ENCODE peak calls at places on chromosomes 5 and 9, in ten cellular contexts. One of them, this sample, is unnamed.

GRCh38 chr5:78633710-78634109 is 14.9 kb downstream of the LHFPL2 start:
- DNase-seq in cardiac fibroblast: no peak
- DNase-seq in D341Med: no peak
- DNase-seq in stimulated activated CD4-positive, alpha-beta T cell treated with anti-CD3 and anti-CD28 coated beads, Interleukin-2, amount 100 ng/mL, for 24 hours: no peak
- DNase-seq in SJSA1: no peak
- DNase-seq in AG08396: no peak
- DNase-seq in AG20443: peak; percentile 40
- DNase-seq in HEK293T: no peak
- DNase-seq in ureter: no peak
- DNase-seq in lung: no peak
- DNase-seq in this sample: no peak

GRCh38 chr5:15463231-15463630 is 36.7 kb upstream of the FBXL7 start:
- DNase-seq in cardiac fibroblast: peak; percentile 55
- DNase-seq in D341Med: no peak
- DNase-seq in stimulated activated CD4-positive, alpha-beta T cell treated with anti-CD3 and anti-CD28 coated beads, Interleukin-2, amount 100 ng/mL, for 24 hours: no peak
- DNase-seq in SJSA1: no peak
- DNase-seq in AG08396: no peak
- DNase-seq in AG20443: peak; percentile 13
- DNase-seq in HEK293T: no peak
- DNase-seq in ureter: no peak
- DNase-seq in lung: no peak
- DNase-seq in this sample: peak; percentile 4

GRCh38 chr9:69885931-69886330 is 65.3 kb downstream of the CFAP95 start:
- DNase-seq in cardiac fibroblast: no peak
- DNase-seq in D341Med: no peak
- DNase-seq in stimulated activated CD4-positive, alpha-beta T cell treated with anti-CD3 and anti-CD28 coated beads, Interleukin-2, amount 100 ng/mL, for 24 hours: no peak
- DNase-seq in SJSA1: no peak
- DNase-seq in AG08396: no peak
- DNase-seq in AG20443: no peak
- DNase-seq in HEK293T: no peak
- DNase-seq in ureter: no peak
- DNase-seq in lung: no peak
- DNase-seq in this sample: no peak

GRCh38 chr5:136731241-136731885 is 366.0 kb upstream of the TRPC7 start:
- DNase-seq in cardiac fibroblast: no peak
- DNase-seq in D341Med: no peak
- DNase-seq in stimulated activated CD4-positive, alpha-beta T cell treated with anti-CD3 and anti-CD28 coated beads, Interleukin-2, amount 100 ng/mL, for 24 hours: no peak
- DNase-seq in SJSA1: no peak
- DNase-seq in AG08396: no peak
- DNase-seq in AG20443: no peak
- DNase-seq in HEK293T: no peak
- DNase-seq in ureter: no peak
- DNase-seq in lung: no peak
- DNase-seq in this sample: no peak

GRCh38 chr9:113488071-113488470 is 24.5 kb downstream of the RGS3 start:
- DNase-seq in cardiac fibroblast: no peak
- DNase-seq in D341Med: no peak
- DNase-seq in stimulated activated CD4-positive, alpha-beta T cell treated with anti-CD3 and anti-CD28 coated beads, Interleukin-2, amount 100 ng/mL, for 24 hours: no peak
- DNase-seq in SJSA1: no peak
- DNase-seq in AG08396: no peak
- DNase-seq in AG20443: no peak
- DNase-seq in HEK293T: no peak
- DNase-seq in ureter: no peak
- DNase-seq in lung: no peak
- DNase-seq in this sample: no peak

GRCh38 chr5:108637110-108637509 is 110.6 kb upstream of the FER start:
- DNase-seq in cardiac fibroblast: peak; percentile 38
- DNase-seq in D341Med: no peak
- DNase-seq in stimulated activated CD4-positive, alpha-beta T cell treated with anti-CD3 and anti-CD28 coated beads, Interleukin-2, amount 100 ng/mL, for 24 hours: no peak
- DNase-seq in SJSA1: no peak
- DNase-seq in AG08396: no peak
- DNase-seq in AG20443: no peak
- DNase-seq in HEK293T: no peak
- DNase-seq in ureter: no peak
- DNase-seq in lung: no peak
- DNase-seq in this sample: no peak

GRCh38 chr5:31711363-31711762 is 72.4 kb downstream of the PDZD2 start:
- DNase-seq in cardiac fibroblast: no peak
- DNase-seq in D341Med: no peak
- DNase-seq in stimulated activated CD4-positive, alpha-beta T cell treated with anti-CD3 and anti-CD28 coated beads, Interleukin-2, amount 100 ng/mL, for 24 hours: no peak
- DNase-seq in SJSA1: no peak
- DNase-seq in AG08396: no peak
- DNase-seq in AG20443: no peak
- DNase-seq in HEK293T: no peak
- DNase-seq in ureter: no peak
- DNase-seq in lung: no peak
- DNase-seq in this sample: no peak

GRCh38 chr9:130328349-130328801 is 62.8 kb downstream of the HMCN2 start:
- DNase-seq in cardiac fibroblast: peak; percentile 35
- DNase-seq in D341Med: no peak
- DNase-seq in stimulated activated CD4-positive, alpha-beta T cell treated with anti-CD3 and anti-CD28 coated beads, Interleukin-2, amount 100 ng/mL, for 24 hours: no peak
- DNase-seq in SJSA1: no peak
- DNase-seq in AG08396: no peak
- DNase-seq in AG20443: no peak
- DNase-seq in HEK293T: peak; percentile 34
- DNase-seq in ureter: peak; percentile 61
- DNase-seq in lung: peak; percentile 39
- DNase-seq in this sample: no peak

GRCh38 chr5:20972419-20972925 is 984.5 kb upstream of the CDH18 start:
- DNase-seq in cardiac fibroblast: peak; percentile 67
- DNase-seq in D341Med: peak; percentile 16
- DNase-seq in stimulated activated CD4-positive, alpha-beta T cell treated with anti-CD3 and anti-CD28 coated beads, Interleukin-2, amount 100 ng/mL, for 24 hours: no peak
- DNase-seq in SJSA1: no peak
- DNase-seq in AG08396: no peak
- DNase-seq in AG20443: no peak
- DNase-seq in HEK293T: peak; percentile 4
- DNase-seq in ureter: peak; percentile 44
- DNase-seq in lung: peak; percentile 38
- DNase-seq in this sample: no peak

GRCh38 chr5:160477266-160477970 is 55.8 kb downstream of the PTTG1 start:
- DNase-seq in cardiac fibroblast: no peak
- DNase-seq in D341Med: no peak
- DNase-seq in stimulated activated CD4-positive, alpha-beta T cell treated with anti-CD3 and anti-CD28 coated beads, Interleukin-2, amount 100 ng/mL, for 24 hours: no peak
- DNase-seq in SJSA1: no peak
- DNase-seq in AG08396: no peak
- DNase-seq in AG20443: no peak
- DNase-seq in HEK293T: no peak
- DNase-seq in ureter: no peak
- DNase-seq in lung: no peak
- DNase-seq in this sample: no peak

GRCh38 chr9:81557957-81558791 is 131.2 kb downstream of the TLE1 start:
- DNase-seq in cardiac fibroblast: peak; percentile 93
- DNase-seq in D341Med: no peak
- DNase-seq in stimulated activated CD4-positive, alpha-beta T cell treated with anti-CD3 and anti-CD28 coated beads, Interleukin-2, amount 100 ng/mL, for 24 hours: no peak
- DNase-seq in SJSA1: no peak
- DNase-seq in AG08396: peak; percentile 30
- DNase-seq in AG20443: peak; percentile 59
- DNase-seq in HEK293T: no peak
- DNase-seq in ureter: no peak
- DNase-seq in lung: peak; percentile 54
- DNase-seq in this sample: no peak

GRCh38 chr5:95216136-95216955 is 68.5 kb downstream of the MCTP1 start:
- DNase-seq in cardiac fibroblast: no peak
- DNase-seq in D341Med: no peak
- DNase-seq in stimulated activated CD4-positive, alpha-beta T cell treated with anti-CD3 and anti-CD28 coated beads, Interleukin-2, amount 100 ng/mL, for 24 hours: no peak
- DNase-seq in SJSA1: no peak
- DNase-seq in AG08396: no peak
- DNase-seq in AG20443: no peak
- DNase-seq in HEK293T: no peak
- DNase-seq in ureter: no peak
- DNase-seq in lung: no peak
- DNase-seq in this sample: no peak

GRCh38 chr5:144812770-144813169 is 642.1 kb downstream of the KCTD16 start:
- DNase-seq in cardiac fibroblast: peak; percentile 45
- DNase-seq in D341Med: no peak
- DNase-seq in stimulated activated CD4-positive, alpha-beta T cell treated with anti-CD3 and anti-CD28 coated beads, Interleukin-2, amount 100 ng/mL, for 24 hours: no peak
- DNase-seq in SJSA1: no peak
- DNase-seq in AG08396: peak; percentile 9
- DNase-seq in AG20443: peak; percentile 40
- DNase-seq in HEK293T: no peak
- DNase-seq in ureter: no peak
- DNase-seq in lung: peak; percentile 29
- DNase-seq in this sample: no peak

GRCh38 chr5:32309766-32310165 is 3.0 kb downstream of the MTMR12 start:
- DNase-seq in cardiac fibroblast: no peak
- DNase-seq in D341Med: no peak
- DNase-seq in stimulated activated CD4-positive, alpha-beta T cell treated with anti-CD3 and anti-CD28 coated beads, Interleukin-2, amount 100 ng/mL, for 24 hours: no peak
- DNase-seq in SJSA1: no peak
- DNase-seq in AG08396: no peak
- DNase-seq in AG20443: no peak
- DNase-seq in HEK293T: no peak
- DNase-seq in ureter: no peak
- DNase-seq in lung: no peak
- DNase-seq in this sample: no peak

GRCh38 chr9:90773593-90773992 is 28.0 kb upstream of the SYK start:
- DNase-seq in cardiac fibroblast: peak; percentile 2
- DNase-seq in D341Med: no peak
- DNase-seq in stimulated activated CD4-positive, alpha-beta T cell treated with anti-CD3 and anti-CD28 coated beads, Interleukin-2, amount 100 ng/mL, for 24 hours: no peak
- DNase-seq in SJSA1: no peak
- DNase-seq in AG08396: peak; percentile 11
- DNase-seq in AG20443: no peak
- DNase-seq in HEK293T: peak; percentile 31
- DNase-seq in ureter: no peak
- DNase-seq in lung: no peak
- DNase-seq in this sample: no peak

GRCh38 chr9:95189230-95190098 is 128.0 kb downstream of the FANCC start:
- DNase-seq in cardiac fibroblast: peak; percentile 88
- DNase-seq in D341Med: no peak
- DNase-seq in stimulated activated CD4-positive, alpha-beta T cell treated with anti-CD3 and anti-CD28 coated beads, Interleukin-2, amount 100 ng/mL, for 24 hours: no peak
- DNase-seq in SJSA1: peak; percentile 59
- DNase-seq in AG08396: peak; percentile 55
- DNase-seq in AG20443: no peak
- DNase-seq in HEK293T: no peak
- DNase-seq in ureter: peak; percentile 58
- DNase-seq in lung: no peak
- DNase-seq in this sample: no peak

GRCh38 chr9:32783168-32783891 is at the start of gene TMEM215:
- DNase-seq in cardiac fibroblast: no peak
- DNase-seq in D341Med: peak; percentile 73
- DNase-seq in stimulated activated CD4-positive, alpha-beta T cell treated with anti-CD3 and anti-CD28 coated beads, Interleukin-2, amount 100 ng/mL, for 24 hours: no peak
- DNase-seq in SJSA1: no peak
- DNase-seq in AG08396: no peak
- DNase-seq in AG20443: peak; percentile 19
- DNase-seq in HEK293T: no peak
- DNase-seq in ureter: no peak
- DNase-seq in lung: no peak
- DNase-seq in this sample: no peak

GRCh38 chr9:116157436-116158138 is 4.0 kb downstream of the PAPPA start:
- DNase-seq in cardiac fibroblast: peak; percentile 66
- DNase-seq in D341Med: no peak
- DNase-seq in stimulated activated CD4-positive, alpha-beta T cell treated with anti-CD3 and anti-CD28 coated beads, Interleukin-2, amount 100 ng/mL, for 24 hours: no peak
- DNase-seq in SJSA1: peak; percentile 70
- DNase-seq in AG08396: no peak
- DNase-seq in AG20443: peak; percentile 65
- DNase-seq in HEK293T: no peak
- DNase-seq in ureter: no peak
- DNase-seq in lung: no peak
- DNase-seq in this sample: no peak

GRCh38 chr5:60814498-60814897 is 29.6 kb downstream of the ELOVL7 start:
- DNase-seq in cardiac fibroblast: no peak
- DNase-seq in D341Med: no peak
- DNase-seq in stimulated activated CD4-positive, alpha-beta T cell treated with anti-CD3 and anti-CD28 coated beads, Interleukin-2, amount 100 ng/mL, for 24 hours: no peak
- DNase-seq in SJSA1: no peak
- DNase-seq in AG08396: no peak
- DNase-seq in AG20443: no peak
- DNase-seq in HEK293T: no peak
- DNase-seq in ureter: no peak
- DNase-seq in lung: no peak
- DNase-seq in this sample: no peak

This sample was measured in cerebellar cortex.